ENCODE peak calls at places on chromosomes 11 and 22, in four cellular contexts. P is K562, A is GM12878, D is HepG2. X is an unnamed sample.

GRCh38 chr11:113316251-113316650 is 1.9 kb downstream of the TTC12 start:
- DNase-seq in P (no peak), A (no peak), D (no peak), X (no peak)

GRCh38 chr11:14611939-14612338 is 31.7 kb upstream of the PDE3B start:
- DNase-seq in P (no peak), A (no peak), D (no peak), X (no peak)

GRCh38 chr22:44567846-44568493 is 69.9 kb upstream of the RTL6 start:
- DNase-seq in P (peak; percentile 47), A (no peak), D (peak; percentile 45), X (no peak)

GRCh38 chr11:92826136-92826535 is 143.3 kb upstream of the MTNR1B start:
- DNase-seq in P (no peak), A (no peak), D (no peak), X (no peak)

GRCh38 chr11:65454696-65455456 is 32.3 kb downstream of the NEAT1 start:
- DNase-seq in P (peak; percentile 97), A (peak; percentile 77), D (peak; percentile 80), X (peak; percentile 92)

GRCh38 chr22:19888131-19888746 is 33.6 kb upstream of the GNB1L start:
- DNase-seq in P (no peak), A (no peak), D (no peak), X (no peak)

GRCh38 chr11:12052676-12053605 is 44.5 kb upstream of the DKK3 start:
- DNase-seq in P (no peak), A (no peak), D (no peak), X (no peak)

GRCh38 chr11:31487848-31488247 is 21.6 kb downstream of the IMMP1L start:
- DNase-seq in P (peak; percentile 43), A (no peak), D (peak; percentile 53), X (peak; percentile 8)

GRCh38 chr11:62428871-62429601 is 10.2 kb downstream of the SCGB1A1 start:
- DNase-seq in P (no peak), A (no peak), D (no peak), X (no peak)

GRCh38 chr11:58905716-58906547 is 33.4 kb upstream of the GLYATL1 start:
- DNase-seq in P (no peak), A (no peak), D (no peak), X (peak; percentile 89)

GRCh38 chr11:62931501-62932278 is 10.5 kb upstream of the CHRM1 start:
- DNase-seq in P (no peak), A (no peak), D (no peak), X (no peak)

GRCh38 chr22:46390652-46391301 is 55.3 kb downstream of the TRMU start:
- DNase-seq in P (peak; percentile 58), A (no peak), D (peak; percentile 64), X (peak; percentile 81)
- TF ChIP-seq CTCF in P (peak; percentile 40), A (no peak), D (peak; percentile 89), X (peak; percentile 29)

GRCh38 chr11:112012877-112013276 is 12.3 kb upstream of the DLAT start:
- DNase-seq in P (no peak), A (no peak), D (peak; percentile 8), X (no peak)
- TF ChIP-seq FOXM1 in P (no peak), A (no peak), D (no peak), X (no peak)

DNA sequence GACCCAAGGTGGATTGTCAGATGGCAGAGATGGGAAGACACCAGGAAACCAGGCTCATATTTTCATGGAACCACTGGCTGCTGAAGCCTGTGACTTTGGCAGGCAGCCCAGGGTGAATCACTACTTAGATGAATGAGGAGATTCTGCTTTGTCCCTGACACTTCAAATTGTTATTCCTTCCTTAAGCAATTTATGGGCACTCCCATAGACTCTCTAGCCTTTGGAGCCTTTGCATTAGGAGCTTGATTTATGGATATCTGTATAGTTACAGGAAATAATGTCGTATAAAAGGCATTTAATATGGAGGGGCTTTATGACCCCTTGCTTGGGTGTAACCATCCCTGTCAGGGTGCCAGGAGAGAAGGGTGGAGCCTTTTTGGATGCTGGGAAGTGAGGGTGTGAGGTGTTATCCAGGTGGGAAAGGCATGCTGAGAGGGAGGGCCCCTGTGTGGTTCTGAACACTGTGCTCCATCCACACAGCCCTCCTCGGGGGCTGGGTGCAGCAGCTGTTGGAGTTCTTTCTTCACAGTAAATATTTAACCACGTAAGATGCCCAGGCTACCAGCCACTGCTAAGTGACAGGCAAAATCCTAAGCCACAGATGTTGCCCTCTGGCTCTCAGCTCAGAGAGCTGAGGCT is 35.3 kb downstream of the IL18 start:
- DNase-seq in P (peak; percentile 14), A (no peak), D (no peak), X (peak; percentile 14)
- H3K27ac ChIP-seq in P (no peak overlapping the region), A (no peak overlapping the region), D (no peak overlapping the region), X (peak overlapping the region; percentile 66)

DNA sequence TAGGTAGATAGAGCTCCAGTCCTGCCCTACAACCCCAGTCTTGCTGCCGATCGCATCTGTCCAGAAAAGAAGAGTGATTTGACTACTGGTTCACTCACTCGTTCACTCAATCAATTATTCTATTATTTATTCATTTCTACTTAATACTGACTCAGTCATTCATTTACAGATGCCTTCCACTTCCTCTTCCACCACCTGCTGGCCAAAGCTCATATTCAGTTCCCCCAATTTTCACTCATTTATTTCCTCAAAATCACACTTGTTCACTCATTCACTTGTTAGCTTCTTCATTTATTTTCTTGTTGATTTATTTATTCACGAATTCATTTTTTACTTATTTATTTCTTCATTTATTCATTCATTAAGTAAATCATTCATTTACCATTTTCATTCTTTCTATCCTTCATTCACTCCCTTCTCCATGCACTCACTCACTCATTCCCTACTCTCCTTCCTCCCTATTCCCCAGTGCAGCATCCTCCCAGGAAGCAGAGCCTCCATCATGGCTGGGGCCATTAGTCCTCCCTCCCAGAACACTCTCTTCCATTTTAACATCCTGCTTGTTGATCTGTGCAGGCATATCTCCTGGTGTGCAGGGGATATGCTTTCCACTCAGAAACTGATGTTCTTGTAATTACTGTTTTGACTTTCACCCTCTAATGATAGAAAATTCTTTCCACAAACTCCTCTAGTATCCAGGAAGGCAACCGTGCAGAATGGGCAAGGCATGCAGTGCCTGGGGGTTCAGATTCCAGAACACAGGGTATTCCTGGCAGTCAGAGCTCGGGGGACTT is 281.0 kb downstream of the TENM4 start:
- DNase-seq in P (no peak), A (no peak), D (no peak), X (no peak)
- TF ChIP-seq CTCF in P (no peak), A (no peak), D (no peak), X (peak; percentile 49)

GRCh38 chr11:1572200-1573076 is at the start of gene DUSP8:
- DNase-seq in P (peak; percentile 93), A (no peak), D (peak; percentile 46), X (peak; percentile 98)

GRCh38 chr11:1571760-1572199 is 291 bp downstream of the DUSP8 start:
- DNase-seq in P (no peak), A (no peak), D (no peak), X (no peak)

GRCh38 chr11:1574256-1575242 is 2.5 kb upstream of the DUSP8 start:
- DNase-seq in P (peak; percentile 65), A (no peak), D (no peak), X (peak; percentile 89)

GRCh38 chr11:1573077-1573846 is 1.2 kb upstream of the DUSP8 start:
- DNase-seq in P (no peak), A (no peak), D (no peak), X (peak; percentile 58)

DNA sequence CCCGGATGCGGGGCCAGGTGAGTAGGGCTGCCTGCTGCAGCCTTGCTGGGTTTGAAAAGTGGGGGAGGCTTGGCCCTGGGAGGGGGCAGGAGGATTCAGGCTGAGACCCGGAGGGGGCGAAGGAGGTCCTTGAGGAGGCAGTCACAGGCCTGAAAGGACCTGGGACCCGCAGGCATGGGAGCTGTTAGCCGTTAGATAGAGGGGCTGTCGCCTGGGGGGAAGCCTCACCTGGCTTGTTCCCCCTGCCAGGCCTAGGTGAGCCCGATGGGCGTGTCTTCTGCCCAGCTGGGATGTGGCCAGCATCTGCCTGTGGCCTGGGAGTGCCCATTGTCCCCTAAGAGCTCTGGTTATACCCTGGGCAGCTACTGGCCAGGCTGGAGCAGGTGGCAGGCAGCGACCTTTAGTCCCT is 1.8 kb upstream of the DUSP8 start:
- DNase-seq in P (no peak), A (no peak), D (no peak), X (peak; percentile 62)
- TF ChIP-seq FOXM1 in P (no peak), A (no peak), D (no peak), X (no peak)

GRCh38 chr11:96314326-96315050 is 28.5 kb downstream of the MAML2 start:
- DNase-seq in P (no peak), A (no peak), D (no peak), X (no peak)
- H3K27ac ChIP-seq in P (no peak overlapping the region), A (no peak overlapping the region), D (no peak overlapping the region), X (peak overlapping the region; percentile 44)

DNA sequence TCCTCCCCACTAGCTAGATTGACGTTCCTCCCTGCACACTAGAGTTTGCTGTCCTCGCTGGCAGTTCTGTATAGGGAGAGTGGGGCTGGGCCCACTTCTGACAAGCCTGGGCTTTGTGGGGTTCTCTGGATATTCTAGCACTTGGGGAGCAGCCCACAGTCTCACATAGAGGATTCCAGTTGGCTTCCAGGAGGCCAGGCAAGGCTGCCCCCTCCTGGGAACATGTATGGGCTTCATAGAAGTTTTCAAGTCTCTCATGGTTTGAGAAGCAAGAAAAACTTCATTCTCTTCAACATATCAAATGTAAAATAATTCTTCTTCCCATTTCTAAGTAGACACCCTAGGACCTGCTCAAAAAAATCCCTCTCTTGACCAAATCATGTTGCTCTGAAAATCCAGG is 87.5 kb downstream of the NAV2 start:
- DNase-seq in P (no peak), A (no peak), D (no peak), X (no peak)
- TF ChIP-seq CTCF in P (peak; percentile 31), A (peak; percentile 12), D (no peak), X (peak; percentile 45)

X was measured in SK-N-SH.